ENCODE peak calls at places on chromosomes 16 and 17, in seven cellular contexts. K is H9, R is trophoblast cell, V is IMR-90, M is neuronal stem cell, X is H1, Y is mesenchymal stem cell. D is an unnamed sample.

GRCh38 chr17:7293131-7293557 is 1.3 kb downstream of the YBX2 start:
- DNase-seq in K (no peak), R (no peak), V (no peak), M (no peak), X (no peak), Y (no peak), D (no peak)

GRCh38 chr16:82631701-82632685 is 5.2 kb downstream of the CDH13 start:
- DNase-seq in K (peak; percentile 50), R (no peak), V (peak; percentile 33), M (no peak), X (no peak), Y (peak; percentile 37), D (peak; percentile 73)

GRCh38 chr17:82924812-82925211 is 85.0 kb upstream of the ZNF750 start:
- DNase-seq in K (no peak), R (no peak), V (no peak), M (no peak), X (no peak), Y (no peak), D (peak; percentile 7)

GRCh38 chr17:79991924-79992656 is 43.6 kb downstream of the TBC1D16 start:
- DNase-seq in K (peak; percentile 56), R (no peak), V (peak; percentile 38), M (no peak), X (no peak), Y (peak; percentile 46), D (peak; percentile 31)

GRCh38 chr17:82219083-82219482 is 6.4 kb upstream of the CCDC57 start:
- DNase-seq in K (peak; percentile 31), R (no peak), V (no peak), M (no peak), X (no peak), Y (no peak), D (no peak)

GRCh38 chr17:81792675-81793615 is 11.0 kb upstream of the GCGR start:
- DNase-seq in K (no peak), R (no peak), V (no peak), M (no peak), X (no peak), Y (no peak), D (no peak)

GRCh38 chr16:77744136-77744535 is 21.8 kb downstream of the NUDT7 start:
- DNase-seq in K (no peak), R (no peak), V (peak; percentile 35), M (no peak), X (no peak), Y (no peak), D (no peak)

GRCh38 chr16:4548124-4548523 is 8.0 kb upstream of the C16orf96 start:
- DNase-seq in K (no peak), R (no peak), V (no peak), M (no peak), X (no peak), Y (no peak), D (no peak)

GRCh38 chr17:9115446-9116265 is 94.3 kb downstream of the NTN1 start:
- DNase-seq in K (peak; percentile 92), R (peak; percentile 36), V (peak; percentile 6), M (peak; percentile 44), X (peak; percentile 85), Y (peak; percentile 51), D (peak; percentile 88)

GRCh38 chr16:85650864-85651811 is 37.6 kb downstream of the GINS2 start:
- DNase-seq in K (no peak), R (no peak), V (no peak), M (no peak), X (no peak), Y (no peak), D (no peak)

GRCh38 chr17:80168371-80168770 is 1.5 kb upstream of the CARD14 start:
- DNase-seq in K (no peak), R (no peak), V (no peak), M (no peak), X (no peak), Y (no peak), D (no peak)

GRCh38 chr16:20905576-20905975 is 5.0 kb downstream of the LYRM1 start:
- DNase-seq in K (no peak), R (no peak), V (peak; percentile 16), M (no peak), X (no peak), Y (peak; percentile 49), D (no peak)

GRCh38 chr16:74213372-74213771 is 83.2 kb upstream of the PSMD7 start:
- DNase-seq in K (no peak), R (no peak), V (no peak), M (no peak), X (no peak), Y (no peak), D (no peak)

GRCh38 chr16:19294156-19294649 is 8.7 kb downstream of the CLEC19A start:
- DNase-seq in K (no peak), R (peak; percentile 42), V (no peak), M (no peak), X (no peak), Y (no peak), D (no peak)

GRCh38 chr16:17474572-17474971 is 3.8 kb upstream of the XYLT1 start:
- DNase-seq in K (no peak), R (no peak), V (no peak), M (no peak), X (no peak), Y (no peak), D (no peak)

GRCh38 chr16:180101-180920 is at the start of gene HBQ1:
- DNase-seq in K (peak; percentile 57), R (peak; percentile 41), V (no peak), M (peak; percentile 31), X (peak; percentile 84), Y (peak; percentile 27), D (peak; percentile 36)

GRCh38 chr16:2317231-2318020 is 23.1 kb downstream of the ABCA3 start:
- DNase-seq in K (no peak), R (no peak), V (no peak), M (no peak), X (no peak), Y (no peak), D (no peak)

GRCh38 chr17:2063306-2064146 is 8.6 kb downstream of the HIC1 start:
- DNase-seq in K (no peak), R (no peak), V (peak; percentile 72), M (no peak), X (no peak), Y (peak; percentile 87), D (peak; percentile 70)

GRCh38 chr17:61379457-61380216 is 20.0 kb upstream of the TBX2 start:
- DNase-seq in K (no peak), R (no peak), V (no peak), M (no peak), X (no peak), Y (no peak), D (no peak)

GRCh38 chr17:63446981-63447687 is 1.0 kb upstream of the CYB561 start:
- DNase-seq in K (peak; percentile 83), R (no peak), V (no peak), M (no peak), X (peak; percentile 82), Y (no peak), D (peak; percentile 89)

GRCh38 chr17:63622571-63623390 is 564 bp downstream of the MAP3K3 start:
- DNase-seq in K (peak; percentile 65), R (peak; percentile 77), V (peak; percentile 60), M (peak; percentile 59), X (peak; percentile 73), Y (peak; percentile 76), D (peak; percentile 83)

GRCh38 chr17:40559016-40559853 is 6.0 kb downstream of the CCR7 start:
- DNase-seq in K (peak; percentile 27), R (no peak), V (no peak), M (no peak), X (no peak), Y (no peak), D (no peak)

GRCh38 chr17:40558651-40559015 is 6.6 kb downstream of the CCR7 start:
- DNase-seq in K (no peak), R (no peak), V (no peak), M (no peak), X (no peak), Y (no peak), D (no peak)

GRCh38 chr17:40556884-40557414 is 8.3 kb downstream of the CCR7 start:
- DNase-seq in K (peak; percentile 31), R (no peak), V (no peak), M (no peak), X (no peak), Y (peak; percentile 39), D (no peak)

GRCh38 chr17:40557531-40558299 is 7.6 kb downstream of the CCR7 start:
- DNase-seq in K (no peak), R (no peak), V (no peak), M (no peak), X (no peak), Y (no peak), D (no peak)

DNA sequence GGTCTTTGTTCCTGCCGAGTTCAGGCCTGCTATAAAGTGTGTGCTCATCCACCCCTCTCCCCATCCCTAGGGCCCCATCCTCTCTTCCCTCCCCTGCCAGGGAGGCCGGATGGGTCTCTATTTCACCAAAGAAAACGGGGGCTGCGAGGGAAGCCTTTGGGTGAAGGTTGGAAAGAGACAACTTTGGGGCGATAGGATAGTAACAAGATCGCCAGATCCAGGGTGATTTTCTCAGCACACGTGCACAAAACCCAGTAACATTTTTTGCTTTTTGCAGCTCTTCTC is 7.0 kb downstream of the CCR7 start:
- DNase-seq in K (no peak), R (no peak), V (no peak), M (no peak), X (no peak), Y (no peak), D (no peak)
- H3K9ac ChIP-seq in K (no peak overlapping the region), R (no peak overlapping the region), V (peak overlapping the region; percentile 37), M (no peak overlapping the region), X (no peak overlapping the region), Y (peak overlapping the region; percentile 81), D (no peak overlapping the region)

DNA sequence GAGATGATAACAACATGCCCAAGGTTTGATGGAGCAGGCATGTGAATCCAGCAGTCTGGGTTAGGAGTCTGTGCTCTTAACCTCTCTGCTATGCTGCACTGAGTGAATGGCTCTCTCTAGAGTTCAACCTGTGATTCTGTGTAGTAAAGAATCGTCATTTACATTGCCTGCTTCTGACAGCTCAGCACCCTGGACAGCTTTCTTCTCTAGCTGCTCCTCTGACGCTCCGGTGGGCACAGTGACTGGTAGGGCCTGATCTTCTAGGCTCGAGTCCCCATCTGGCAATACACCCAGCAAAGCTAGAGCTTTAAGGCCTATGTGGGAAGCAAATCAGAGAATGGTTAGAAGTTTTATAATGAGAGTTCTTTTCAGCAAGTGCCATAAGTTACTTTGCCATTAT is 85.3 kb upstream of the ATP2A3 start:
- DNase-seq in K (no peak), R (no peak), V (no peak), M (no peak), X (no peak), Y (no peak), D (no peak)
- H2BK120ac ChIP-seq in K (no peak overlapping the region), R (no peak overlapping the region), V (no peak overlapping the region), M (no peak overlapping the region), X (no peak overlapping the region), Y (no peak overlapping the region), D (no peak overlapping the region)

GRCh38 chr17:42107597-42108576 is 4.6 kb downstream of the DHX58 start:
- DNase-seq in K (peak; percentile 99), R (peak; percentile 88), V (peak; percentile 32), M (peak; percentile 85), X (peak; percentile 100), Y (peak; percentile 70), D (peak; percentile 96)
- H3K9ac ChIP-seq in K (no peak overlapping the region), R (no peak overlapping the region), V (no peak overlapping the region), M (no peak overlapping the region), X (no peak overlapping the region), Y (no peak overlapping the region), D (no peak overlapping the region)

DNA sequence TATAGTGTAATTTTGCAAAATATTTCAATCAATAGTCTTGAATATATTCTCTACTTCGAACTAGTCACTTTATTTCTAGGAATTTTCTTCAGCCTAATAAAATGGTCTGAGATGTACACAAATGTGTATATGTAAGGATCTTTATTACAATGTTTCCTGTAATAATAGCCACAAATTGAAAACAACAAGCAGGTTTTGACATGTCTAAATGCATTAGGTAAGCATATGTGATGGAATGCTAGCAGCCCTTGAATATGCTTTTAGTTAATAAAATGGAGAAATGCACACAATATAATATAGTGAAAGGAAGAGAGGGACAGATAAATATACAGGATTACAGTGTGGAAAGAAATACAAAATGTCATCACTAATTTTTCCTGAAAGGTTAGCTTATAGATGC is 196.5 kb upstream of the IRX5 start:
- DNase-seq in K (no peak), R (no peak), V (no peak), M (no peak), X (no peak), Y (no peak), D (no peak)
- H2BK120ac ChIP-seq in K (no peak overlapping the region), R (no peak overlapping the region), V (no peak overlapping the region), M (no peak overlapping the region), X (no peak overlapping the region), Y (no peak overlapping the region), D (no peak overlapping the region)